ENCODE peak calls at places on chromosomes 7 and 10, in ten cellular contexts. W is neural crest cell, J is A549, M is C1 segment of cervical spinal cord, X is HS-5, R is nephron progenitor cell, Q is AG09319, K is T-helper 2 cell, O is GM13976, Y is myocyte. B is an unnamed sample.

GRCh38 chr7:151237244-151238189 is 5.2 kb downstream of the CHPF2 start:
- DNase-seq in M (no peak), O (no peak), K (no peak), Y (peak), X (no peak), J (no peak), Q (no peak), W (no peak), R (no peak), B (no peak)

GRCh38 chr7:91310829-91311460 is 46.7 kb downstream of the FZD1 start:
- DNase-seq in X (peak), O (no peak), Q (peak), K (no peak), R (no peak), Y (peak), W (no peak), J (no peak), M (no peak), B (no peak)

GRCh38 chr10:22324893-22325271 is 4.0 kb downstream of the BMI1 start:
- DNase-seq in W (no peak), R (no peak), X (no peak), K (no peak), Q (no peak), O (no peak), Y (no peak), J (no peak), M (no peak), B (no peak)

GRCh38 chr10:33600381-33600780 is 265.9 kb upstream of the NRP1 start:
- DNase-seq in O (no peak), R (no peak), Y (no peak), J (no peak), M (no peak), Q (no peak), K (no peak), X (no peak), W (no peak), B (no peak)

GRCh38 chr7:109003742-109004141 is 434.1 kb downstream of the DNAJB9 start:
- DNase-seq in R (no peak), K (no peak), M (no peak), X (no peak), Y (no peak), O (no peak), J (no peak), Q (no peak), W (no peak), B (no peak)

GRCh38 chr7:151759591-151760042 is 117.3 kb downstream of the PRKAG2 start:
- DNase-seq in X (no peak), Y (peak), O (peak), M (no peak), J (peak), R (peak), Q (no peak), W (peak), K (no peak), B (peak)

GRCh38 chr10:6878067-6878412 is 298.0 kb upstream of the PRKCQ start:
- DNase-seq in Q (no peak), K (no peak), O (no peak), W (no peak), X (no peak), M (peak), R (no peak), J (peak), Y (peak), B (no peak)

GRCh38 chr7:32536585-32536984 is 41.3 kb downstream of the AVL9 start:
- DNase-seq in W (no peak), M (no peak), X (peak), Q (peak), Y (peak), K (no peak), J (peak), O (no peak), R (no peak), B (no peak)

GRCh38 chr10:71771821-71772617 is 1.3 kb downstream of the VSIR start:
- DNase-seq in R (no peak), O (no peak), Y (peak), X (no peak), W (no peak), Q (no peak), M (no peak), K (no peak), J (peak), B (no peak)

GRCh38 chr10:80860719-80861118 is 323.0 kb downstream of the SH2D4B start:
- DNase-seq in Q (no peak), O (no peak), X (no peak), W (no peak), K (no peak), Y (no peak), M (no peak), J (no peak), R (no peak), B (no peak)

GRCh38 chr7:82153776-82154175 is 289.8 kb downstream of the CACNA2D1 start:
- DNase-seq in M (no peak), Q (no peak), J (no peak), O (no peak), W (no peak), K (no peak), X (no peak), R (no peak), Y (no peak), B (no peak)

GRCh38 chr10:97019213-97019844 is 166.4 kb downstream of the SLIT1 start:
- DNase-seq in O (no peak), W (no peak), M (no peak), X (no peak), K (no peak), Y (no peak), Q (no peak), J (no peak), R (no peak), B (no peak)

GRCh38 chr7:35875292-35875691 is 74.4 kb downstream of the SEPTIN7 start:
- DNase-seq in K (no peak), R (no peak), Y (peak), M (no peak), Q (no peak), O (no peak), X (no peak), J (no peak), W (no peak), B (no peak)

GRCh38 chr10:59375990-59376389 is 13.6 kb upstream of the FAM13C start:
- DNase-seq in M (no peak), J (no peak), X (no peak), Q (no peak), Y (no peak), R (no peak), W (no peak), O (no peak), K (no peak), B (no peak)

GRCh38 chr7:104627516-104627915 is 299.1 kb downstream of the LHFPL3 start:
- DNase-seq in Y (peak), Q (no peak), M (no peak), K (no peak), W (peak), J (no peak), R (peak), O (no peak), X (no peak), B (no peak)

B was measured in occipital lobe.